ENCODE peak calls at places on chromosomes 5 and 9, in eight cellular contexts. L is stimulated activated CD4-positive, alpha-beta T cell treated with anti-CD3 and anti-CD28 coated beads, Interleukin-4, amount 100 ng/mL, for 24 hours; Z is substantia nigra; E is occipital lobe; J is mesenteric fat pad; Q is HL-60; K is sigmoid colon; G is neural crest cell. D is an unnamed sample.

GRCh38 chr5:67425514-67425913 is 228.9 kb upstream of the CD180 start:
- DNase-seq in L (no peak), Z (no peak), E (no peak), J (no peak), Q (no peak), K (no peak), G (no peak), D (no peak)

GRCh38 chr5:32542216-32543059 is 42.9 kb upstream of the SUB1 start:
- DNase-seq in L (peak; percentile 57), Z (no peak), E (no peak), J (peak; percentile 39), Q (peak; percentile 78), K (no peak), G (no peak), D (peak; percentile 62)

GRCh38 chr5:157575096-157575872 is at the start of gene ADAM19:
- DNase-seq in L (peak; percentile 47), Z (no peak), E (peak; percentile 10), J (no peak), Q (no peak), K (peak; percentile 83), G (peak; percentile 55), D (no peak)

GRCh38 chr9:16184964-16185646 is 632.3 kb downstream of the CCDC171 start:
- DNase-seq in L (no peak), Z (no peak), E (no peak), J (no peak), Q (no peak), K (no peak), G (no peak), D (no peak)

GRCh38 chr5:131394128-131394527 is 130.3 kb downstream of the CDC42SE2 start:
- DNase-seq in L (peak; percentile 61), Z (no peak), E (no peak), J (no peak), Q (no peak), K (no peak), G (no peak), D (no peak)

GRCh38 chr5:171365351-171365750 is 22.3 kb upstream of the NPM1 start:
- DNase-seq in L (no peak), Z (no peak), E (no peak), J (peak; percentile 4), Q (no peak), K (no peak), G (no peak), D (no peak)

GRCh38 chr9:135134253-135135028 is 47.0 kb downstream of the OLFM1 start:
- DNase-seq in L (no peak), Z (no peak), E (no peak), J (no peak), Q (no peak), K (no peak), G (no peak), D (no peak)

GRCh38 chr9:38181216-38181615 is 112.2 kb upstream of the SHB start:
- DNase-seq in L (no peak), Z (no peak), E (no peak), J (no peak), Q (no peak), K (no peak), G (no peak), D (peak; percentile 9)